ENCODE peak calls at places on chromosomes 12 and 14, in seven cellular contexts. One of them, this sample, is unnamed.

GRCh38 chr14:79899610-79900009 is 311.7 kb downstream of the DIO2 start:
- DNase-seq in effector memory CD4-positive, alpha-beta T cell: no peak
- DNase-seq in dorsolateral prefrontal cortex: no peak
- DNase-seq in uterus: no peak
- DNase-seq in A549: no peak
- DNase-seq in small intestine: no peak
- DNase-seq in mesenchymal stem cell: no peak
- DNase-seq in this sample: no peak

GRCh38 chr12:48128800-48129199 is 9.6 kb downstream of the PFKM start:
- DNase-seq in uterus: no peak
- DNase-seq in mesenchymal stem cell: peak; percentile 25
- DNase-seq in effector memory CD4-positive, alpha-beta T cell: no peak
- DNase-seq in A549: no peak
- DNase-seq in small intestine: no peak
- DNase-seq in dorsolateral prefrontal cortex: no peak
- DNase-seq in this sample: no peak

GRCh38 chr14:66813636-66814035 is 305.7 kb downstream of the GPHN start:
- DNase-seq in uterus: no peak
- DNase-seq in dorsolateral prefrontal cortex: no peak
- DNase-seq in mesenchymal stem cell: no peak
- DNase-seq in A549: no peak
- DNase-seq in small intestine: no peak
- DNase-seq in effector memory CD4-positive, alpha-beta T cell: no peak
- DNase-seq in this sample: no peak

GRCh38 chr14:31884776-31885379 is 192.2 kb upstream of the ARHGAP5 start:
- DNase-seq in A549: no peak
- DNase-seq in mesenchymal stem cell: no peak
- DNase-seq in effector memory CD4-positive, alpha-beta T cell: no peak
- DNase-seq in small intestine: no peak
- DNase-seq in uterus: no peak
- DNase-seq in dorsolateral prefrontal cortex: no peak
- DNase-seq in this sample: peak; percentile 54

GRCh38 chr12:124613151-124613585 is 45.8 kb upstream of the NCOR2 start:
- DNase-seq in small intestine: no peak
- DNase-seq in effector memory CD4-positive, alpha-beta T cell: no peak
- DNase-seq in A549: no peak
- DNase-seq in dorsolateral prefrontal cortex: no peak
- DNase-seq in mesenchymal stem cell: peak; percentile 92
- DNase-seq in uterus: no peak
- DNase-seq in this sample: no peak

GRCh38 chr12:62227091-62227490 is 33.1 kb upstream of the USP15 start:
- DNase-seq in small intestine: no peak
- DNase-seq in effector memory CD4-positive, alpha-beta T cell: no peak
- DNase-seq in mesenchymal stem cell: no peak
- DNase-seq in uterus: no peak
- DNase-seq in A549: no peak
- DNase-seq in dorsolateral prefrontal cortex: no peak
- DNase-seq in this sample: no peak

GRCh38 chr14:65750906-65751305 is 338.4 kb downstream of the FUT8 start:
- DNase-seq in mesenchymal stem cell: no peak
- DNase-seq in effector memory CD4-positive, alpha-beta T cell: no peak
- DNase-seq in uterus: no peak
- DNase-seq in dorsolateral prefrontal cortex: no peak
- DNase-seq in A549: no peak
- DNase-seq in small intestine: no peak
- DNase-seq in this sample: no peak

GRCh38 chr12:51391047-51391837 is at the start of gene GALNT6:
- DNase-seq in A549: no peak
- DNase-seq in effector memory CD4-positive, alpha-beta T cell: peak; percentile 78
- DNase-seq in dorsolateral prefrontal cortex: no peak
- DNase-seq in uterus: no peak
- DNase-seq in mesenchymal stem cell: peak; percentile 50
- DNase-seq in small intestine: peak; percentile 80
- DNase-seq in this sample: peak; percentile 73

GRCh38 chr12:63802012-63802608 is 22.4 kb downstream of the RXYLT1 start:
- DNase-seq in dorsolateral prefrontal cortex: no peak
- DNase-seq in mesenchymal stem cell: peak; percentile 28
- DNase-seq in effector memory CD4-positive, alpha-beta T cell: no peak
- DNase-seq in small intestine: peak; percentile 7
- DNase-seq in A549: peak; percentile 53
- DNase-seq in uterus: no peak
- DNase-seq in this sample: peak; percentile 67

GRCh38 chr12:42705863-42706262 is 116.3 kb upstream of the PRICKLE1 start:
- DNase-seq in mesenchymal stem cell: peak; percentile 76
- DNase-seq in effector memory CD4-positive, alpha-beta T cell: no peak
- DNase-seq in A549: no peak
- DNase-seq in small intestine: no peak
- DNase-seq in uterus: peak; percentile 79
- DNase-seq in dorsolateral prefrontal cortex: no peak
- DNase-seq in this sample: no peak

GRCh38 chr12:34405286-34406227 is 383.3 kb downstream of the ALG10 start:
- DNase-seq in A549: no peak
- DNase-seq in uterus: peak; percentile 4
- DNase-seq in dorsolateral prefrontal cortex: peak; percentile 26
- DNase-seq in small intestine: no peak
- DNase-seq in effector memory CD4-positive, alpha-beta T cell: no peak
- DNase-seq in mesenchymal stem cell: no peak
- DNase-seq in this sample: no peak

GRCh38 chr12:54016478-54016964 is 7.7 kb downstream of the HOXC8 start:
- DNase-seq in A549: peak; percentile 84
- DNase-seq in uterus: peak; percentile 63
- DNase-seq in small intestine: peak; percentile 50
- DNase-seq in effector memory CD4-positive, alpha-beta T cell: no peak
- DNase-seq in dorsolateral prefrontal cortex: no peak
- DNase-seq in mesenchymal stem cell: peak; percentile 93
- DNase-seq in this sample: peak; percentile 25

GRCh38 chr14:102898776-102899515 is 23.5 kb upstream of the AMN start:
- DNase-seq in A549: no peak
- DNase-seq in small intestine: no peak
- DNase-seq in mesenchymal stem cell: no peak
- DNase-seq in effector memory CD4-positive, alpha-beta T cell: no peak
- DNase-seq in dorsolateral prefrontal cortex: no peak
- DNase-seq in uterus: no peak
- DNase-seq in this sample: no peak

GRCh38 chr14:98498019-98498885 is 773.7 kb downstream of the BCL11B start:
- DNase-seq in effector memory CD4-positive, alpha-beta T cell: no peak
- DNase-seq in A549: no peak
- DNase-seq in small intestine: no peak
- DNase-seq in mesenchymal stem cell: no peak
- DNase-seq in dorsolateral prefrontal cortex: no peak
- DNase-seq in uterus: no peak
- DNase-seq in this sample: peak; percentile 10

GRCh38 chr12:95763809-95764253 is 26.7 kb downstream of the NTN4 start:
- DNase-seq in small intestine: peak; percentile 40
- DNase-seq in dorsolateral prefrontal cortex: no peak
- DNase-seq in A549: peak; percentile 80
- DNase-seq in mesenchymal stem cell: peak; percentile 47
- DNase-seq in effector memory CD4-positive, alpha-beta T cell: no peak
- DNase-seq in uterus: no peak
- DNase-seq in this sample: peak; percentile 65

GRCh38 chr12:6277982-6278438 is 32.5 kb upstream of the PLEKHG6 start:
- DNase-seq in small intestine: no peak
- DNase-seq in dorsolateral prefrontal cortex: no peak
- DNase-seq in A549: peak; percentile 38
- DNase-seq in effector memory CD4-positive, alpha-beta T cell: no peak
- DNase-seq in uterus: no peak
- DNase-seq in mesenchymal stem cell: no peak
- DNase-seq in this sample: peak; percentile 93

GRCh38 chr12:612886-613285 is 50.4 kb downstream of the NINJ2 start:
- DNase-seq in small intestine: no peak
- DNase-seq in effector memory CD4-positive, alpha-beta T cell: no peak
- DNase-seq in uterus: no peak
- DNase-seq in dorsolateral prefrontal cortex: no peak
- DNase-seq in A549: no peak
- DNase-seq in mesenchymal stem cell: no peak
- DNase-seq in this sample: no peak

GRCh38 chr14:96085369-96085768 is 46.2 kb downstream of the C14orf132 start:
- DNase-seq in mesenchymal stem cell: no peak
- DNase-seq in small intestine: no peak
- DNase-seq in effector memory CD4-positive, alpha-beta T cell: no peak
- DNase-seq in A549: no peak
- DNase-seq in dorsolateral prefrontal cortex: no peak
- DNase-seq in uterus: no peak
- DNase-seq in this sample: no peak

GRCh38 chr12:96811083-96811482 is 96.0 kb upstream of the NEDD1 start:
- DNase-seq in uterus: no peak
- DNase-seq in mesenchymal stem cell: peak; percentile 76
- DNase-seq in A549: peak; percentile 92
- DNase-seq in effector memory CD4-positive, alpha-beta T cell: no peak
- DNase-seq in dorsolateral prefrontal cortex: no peak
- DNase-seq in small intestine: no peak
- DNase-seq in this sample: no peak

GRCh38 chr12:46526231-46526630 is 153.7 kb upstream of the SLC38A2 start:
- DNase-seq in small intestine: no peak
- DNase-seq in dorsolateral prefrontal cortex: no peak
- DNase-seq in uterus: no peak
- DNase-seq in A549: no peak
- DNase-seq in mesenchymal stem cell: no peak
- DNase-seq in effector memory CD4-positive, alpha-beta T cell: no peak
- DNase-seq in this sample: no peak

GRCh38 chr12:46722737-46723136 is 103.1 kb downstream of the SLC38A4 start:
- DNase-seq in dorsolateral prefrontal cortex: no peak
- DNase-seq in mesenchymal stem cell: no peak
- DNase-seq in effector memory CD4-positive, alpha-beta T cell: no peak
- DNase-seq in uterus: no peak
- DNase-seq in small intestine: no peak
- DNase-seq in A549: no peak
- DNase-seq in this sample: no peak

GRCh38 chr12:94404854-94405253 is 54.8 kb downstream of the CEP83 start:
- DNase-seq in dorsolateral prefrontal cortex: no peak
- DNase-seq in mesenchymal stem cell: no peak
- DNase-seq in uterus: no peak
- DNase-seq in effector memory CD4-positive, alpha-beta T cell: no peak
- DNase-seq in A549: no peak
- DNase-seq in small intestine: no peak
- DNase-seq in this sample: no peak

GRCh38 chr12:106315523-106315922 is 13.0 kb downstream of the TCP11L2 start:
- DNase-seq in small intestine: no peak
- DNase-seq in uterus: no peak
- DNase-seq in A549: no peak
- DNase-seq in dorsolateral prefrontal cortex: no peak
- DNase-seq in effector memory CD4-positive, alpha-beta T cell: no peak
- DNase-seq in mesenchymal stem cell: no peak
- DNase-seq in this sample: no peak

GRCh38 chr14:101182476-101182875 is 279.0 kb upstream of the RTL1 start:
- DNase-seq in mesenchymal stem cell: no peak
- DNase-seq in uterus: peak; percentile 7
- DNase-seq in A549: no peak
- DNase-seq in effector memory CD4-positive, alpha-beta T cell: no peak
- DNase-seq in small intestine: no peak
- DNase-seq in dorsolateral prefrontal cortex: no peak
- DNase-seq in this sample: no peak

GRCh38 chr14:64932231-64932630 is 10.3 kb downstream of the GPX2 start:
- DNase-seq in mesenchymal stem cell: no peak
- DNase-seq in uterus: no peak
- DNase-seq in A549: no peak
- DNase-seq in effector memory CD4-positive, alpha-beta T cell: no peak
- DNase-seq in dorsolateral prefrontal cortex: no peak
- DNase-seq in small intestine: no peak
- DNase-seq in this sample: no peak

GRCh38 chr14:90697577-90698206 is 118.5 kb downstream of the TTC7B start:
- DNase-seq in A549: peak; percentile 71
- DNase-seq in effector memory CD4-positive, alpha-beta T cell: peak; percentile 35
- DNase-seq in dorsolateral prefrontal cortex: peak; percentile 85
- DNase-seq in uterus: peak; percentile 85
- DNase-seq in mesenchymal stem cell: peak; percentile 84
- DNase-seq in small intestine: peak; percentile 81
- DNase-seq in this sample: peak; percentile 89

GRCh38 chr14:29740491-29740890 is 187.2 kb downstream of the PRKD1 start:
- DNase-seq in effector memory CD4-positive, alpha-beta T cell: no peak
- DNase-seq in mesenchymal stem cell: no peak
- DNase-seq in uterus: no peak
- DNase-seq in A549: no peak
- DNase-seq in small intestine: no peak
- DNase-seq in dorsolateral prefrontal cortex: no peak
- DNase-seq in this sample: no peak

GRCh38 chr14:68608235-68608962 is 184.5 kb downstream of the ZFP36L1 start:
- DNase-seq in small intestine: no peak
- DNase-seq in mesenchymal stem cell: no peak
- DNase-seq in uterus: peak; percentile 22
- DNase-seq in effector memory CD4-positive, alpha-beta T cell: no peak
- DNase-seq in dorsolateral prefrontal cortex: no peak
- DNase-seq in A549: no peak
- DNase-seq in this sample: peak; percentile 83
- H3K27ac ChIP-seq in small intestine: no peak overlapping the region
- H3K27ac ChIP-seq in mesenchymal stem cell: no peak overlapping the region
- H3K27ac ChIP-seq in uterus: peak overlapping the region; percentile 88
- H3K27ac ChIP-seq in effector memory CD4-positive, alpha-beta T cell: no peak overlapping the region
- H3K27ac ChIP-seq in dorsolateral prefrontal cortex: peak overlapping the region; percentile 64
- H3K27ac ChIP-seq in A549: peak overlapping the region; percentile 55
- H3K27ac ChIP-seq in this sample: peak overlapping the region; percentile 67

DNA sequence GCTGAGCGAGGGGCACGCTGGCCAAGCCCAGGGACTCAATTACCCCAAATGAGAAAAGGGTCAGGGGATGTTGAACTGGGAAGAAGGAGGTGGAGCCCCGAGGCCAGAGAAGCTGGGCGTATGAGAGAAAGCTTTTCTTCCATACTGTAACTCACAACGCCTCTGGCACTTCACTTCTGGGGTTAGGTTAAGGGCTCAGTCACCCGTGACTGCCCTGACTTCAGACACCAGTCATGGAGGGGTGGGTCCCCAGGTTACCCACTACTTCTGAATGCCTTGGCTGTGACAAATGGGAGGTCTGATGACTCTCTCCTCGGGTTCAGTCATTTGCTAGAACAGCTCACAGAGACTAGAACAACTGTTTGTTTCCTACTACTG is 5.5 kb upstream of the GPR132 start:
- DNase-seq in uterus: no peak
- DNase-seq in A549: no peak
- DNase-seq in dorsolateral prefrontal cortex: no peak
- DNase-seq in mesenchymal stem cell: no peak
- DNase-seq in small intestine: no peak
- DNase-seq in effector memory CD4-positive, alpha-beta T cell: no peak
- DNase-seq in this sample: no peak
- H3K27ac ChIP-seq in uterus: no peak overlapping the region
- H3K27ac ChIP-seq in A549: no peak overlapping the region
- H3K27ac ChIP-seq in dorsolateral prefrontal cortex: no peak overlapping the region
- H3K27ac ChIP-seq in mesenchymal stem cell: no peak overlapping the region
- H3K27ac ChIP-seq in small intestine: no peak overlapping the region
- H3K27ac ChIP-seq in effector memory CD4-positive, alpha-beta T cell: no peak overlapping the region
- H3K27ac ChIP-seq in this sample: no peak overlapping the region

GRCh38 chr14:59481407-59482119 is 2.6 kb downstream of the L3HYPDH start:
- DNase-seq in mesenchymal stem cell: peak; percentile 50
- DNase-seq in effector memory CD4-positive, alpha-beta T cell: no peak
- DNase-seq in small intestine: no peak
- DNase-seq in uterus: no peak
- DNase-seq in dorsolateral prefrontal cortex: no peak
- DNase-seq in A549: peak; percentile 52
- DNase-seq in this sample: peak; percentile 12
- H3K27ac ChIP-seq in mesenchymal stem cell: peak overlapping the region; percentile 95
- H3K27ac ChIP-seq in effector memory CD4-positive, alpha-beta T cell: no peak overlapping the region
- H3K27ac ChIP-seq in small intestine: no peak overlapping the region
- H3K27ac ChIP-seq in uterus: peak overlapping the region; percentile 96
- H3K27ac ChIP-seq in dorsolateral prefrontal cortex: peak overlapping the region; percentile 92
- H3K27ac ChIP-seq in A549: peak overlapping the region; percentile 98
- H3K27ac ChIP-seq in this sample: no peak overlapping the region

DNA sequence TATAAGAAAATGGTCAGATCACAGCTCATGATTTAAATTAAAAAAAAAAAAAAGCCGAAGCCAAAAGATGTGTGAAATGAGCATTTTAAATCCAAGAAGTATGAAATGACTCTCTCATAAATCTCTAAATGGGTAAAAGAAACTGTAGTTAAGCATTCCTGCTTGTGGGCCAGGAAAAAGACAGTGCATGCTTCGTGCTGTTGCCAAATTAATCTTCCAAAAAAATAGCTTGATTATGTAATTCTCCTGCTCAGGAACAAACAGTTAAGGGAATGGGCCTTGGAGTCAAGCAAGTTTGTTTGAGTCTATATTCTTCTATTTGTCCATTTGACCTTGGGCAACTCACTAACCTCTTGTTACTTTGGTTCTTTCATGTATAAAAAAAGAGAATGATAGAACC is 325.4 kb upstream of the SEL1L start:
- DNase-seq in mesenchymal stem cell: no peak
- DNase-seq in small intestine: no peak
- DNase-seq in uterus: no peak
- DNase-seq in A549: no peak
- DNase-seq in dorsolateral prefrontal cortex: no peak
- DNase-seq in effector memory CD4-positive, alpha-beta T cell: no peak
- DNase-seq in this sample: no peak
- H3K27ac ChIP-seq in mesenchymal stem cell: no peak overlapping the region
- H3K27ac ChIP-seq in small intestine: no peak overlapping the region
- H3K27ac ChIP-seq in uterus: no peak overlapping the region
- H3K27ac ChIP-seq in A549: no peak overlapping the region
- H3K27ac ChIP-seq in dorsolateral prefrontal cortex: peak overlapping the region; percentile 62
- H3K27ac ChIP-seq in effector memory CD4-positive, alpha-beta T cell: no peak overlapping the region
- H3K27ac ChIP-seq in this sample: no peak overlapping the region